ENCODE peak calls at places on chromosomes 3 and 15, in five cellular contexts. S is omental fat pad, T is ureter, R is heart left ventricle, H is hypothalamus. L is an unnamed sample.

GRCh38 chr3:42802876-42803799 is 1.2 kb downstream of the HIGD1A start:
- DNase-seq in S (no peak), T (no peak), R (no peak), H (no peak), L (no peak)

GRCh38 chr3:20080956-20081554 is 40.8 kb downstream of the KAT2B start:
- DNase-seq in S (no peak), T (peak), R (peak), H (peak), L (peak)

GRCh38 chr15:80461370-80462060 is 57.3 kb downstream of the ARNT2 start:
- DNase-seq in S (no peak), T (no peak), R (no peak), H (no peak), L (no peak)

GRCh38 chr3:60798456-60798855 is 452.8 kb downstream of the FHIT start:
- DNase-seq in S (no peak), T (no peak), R (no peak), H (no peak), L (no peak)

GRCh38 chr15:91308855-91309254 is 208.8 kb downstream of the SV2B start:
- DNase-seq in S (no peak), T (no peak), R (no peak), H (no peak), L (no peak)

GRCh38 chr15:82040862-82041261 is 5.0 kb downstream of the MEX3B start:
- DNase-seq in S (no peak), T (no peak), R (no peak), H (no peak), L (peak)

GRCh38 chr3:169430687-169431404 is 232.7 kb downstream of the MECOM start:
- DNase-seq in S (no peak), T (peak), R (no peak), H (no peak), L (no peak)

GRCh38 chr3:14867936-14868570 is 49.3 kb downstream of the FGD5 start:
- DNase-seq in S (no peak), T (no peak), R (no peak), H (no peak), L (no peak)

GRCh38 chr3:160200328-160200727 is 24.9 kb upstream of the C3orf80 start:
- DNase-seq in S (no peak), T (no peak), R (no peak), H (no peak), L (no peak)